ENCODE peak calls at places on chromosomes 2 and 18, in four cellular contexts. T is A549, F is K562, X is HepG2. B is an unnamed sample.

GRCh38 chr18:77065221-77065981 is 67.2 kb downstream of the MBP start:
- ATAC-seq in F (no peak), T (peak), X (no peak), B (peak)

GRCh38 chr2:43387092-43388062 is 161.0 kb upstream of the ZFP36L2 start:
- ATAC-seq in T (no peak), F (no peak), X (no peak), B (no peak)

GRCh38 chr18:51448949-51449348 is 251.5 kb upstream of the MEX3C start:
- ATAC-seq in X (no peak), F (no peak), T (no peak), B (no peak)

GRCh38 chr2:25159947-25160346 is 8.4 kb downstream of the POMC start:
- ATAC-seq in T (peak), F (peak), X (peak), B (no peak)

GRCh38 chr18:77032121-77032758 is 100.3 kb downstream of the MBP start:
- ATAC-seq in X (no peak), T (no peak), F (no peak), B (no peak)

GRCh38 chr2:47422016-47422415 is 19.1 kb downstream of the MSH2 start:
- ATAC-seq in F (no peak), T (no peak), X (no peak), B (no peak)

GRCh38 chr2:197097578-197098366 is 171.3 kb upstream of the PGAP1 start:
- ATAC-seq in X (no peak), F (no peak), T (no peak), B (peak)

GRCh38 chr18:22283397-22283796 is 114.0 kb downstream of the GATA6 start:
- ATAC-seq in F (no peak), X (no peak), T (no peak), B (no peak)

GRCh38 chr2:102796337-102796736 is 34.5 kb downstream of the TMEM182 start:
- ATAC-seq in T (no peak), X (peak), F (no peak), B (no peak)

GRCh38 chr2:52502476-52502860 is 1265.1 kb upstream of the CHAC2 start:
- ATAC-seq in X (no peak), T (no peak), F (no peak), B (no peak)

GRCh38 chr2:192126426-192126825 is 68.3 kb downstream of the TMEFF2 start:
- ATAC-seq in T (no peak), F (no peak), X (no peak), B (no peak)

GRCh38 chr2:27390822-27391679 is 10.5 kb upstream of the ZNF513 start:
- ATAC-seq in F (no peak), T (no peak), X (no peak), B (no peak)

GRCh38 chr2:112713926-112714325 is 6.9 kb upstream of the NT5DC4 start:
- ATAC-seq in F (no peak), X (peak), T (no peak), B (no peak)

GRCh38 chr2:232573821-232574435 is 23.4 kb downstream of the EIF4E2 start:
- ATAC-seq in T (no peak), X (peak), F (no peak), B (no peak)

GRCh38 chr18:10252952-10253680 is 201.3 kb upstream of the APCDD1 start:
- ATAC-seq in X (no peak), F (no peak), T (no peak), B (no peak)

GRCh38 chr2:118197011-118197695 is 108.9 kb downstream of the INSIG2 start:
- ATAC-seq in T (peak), F (peak), X (peak), B (no peak)

GRCh38 chr2:48205137-48205798 is 299.0 kb upstream of the FBXO11 start:
- ATAC-seq in T (peak), X (peak), F (peak), B (no peak)

GRCh38 chr2:80050246-80050645 is 254.3 kb downstream of the LRRTM1 start:
- ATAC-seq in X (no peak), F (no peak), T (no peak), B (no peak)

GRCh38 chr18:70384181-70384790 is 95.4 kb downstream of the SOCS6 start:
- ATAC-seq in F (peak), X (no peak), T (peak), B (no peak)

GRCh38 chr2:12456293-12457151 is 260.2 kb upstream of the TRIB2 start:
- ATAC-seq in T (no peak), F (peak), X (peak), B (peak)

GRCh38 chr2:44291281-44292248 is 16.3 kb downstream of the SLC3A1 start:
- ATAC-seq in X (peak), T (peak), F (peak), B (peak)

GRCh38 chr18:5519448-5520362 is 24.1 kb downstream of the EPB41L3 start:
- ATAC-seq in F (no peak), X (no peak), T (no peak), B (peak)

GRCh38 chr2:124501575-124502152 is 476.6 kb downstream of the CNTNAP5 start:
- ATAC-seq in F (no peak), T (no peak), X (no peak), B (no peak)

GRCh38 chr2:60466161-60466702 is 87.2 kb downstream of the BCL11A start:
- ATAC-seq in F (no peak), T (no peak), X (peak), B (no peak)

GRCh38 chr2:239283961-239284801 is 116.6 kb downstream of the HDAC4 start:
- ATAC-seq in X (peak), F (no peak), T (no peak), B (no peak)

GRCh38 chr2:30240162-30240696 is 8.9 kb downstream of the LBH start:
- ATAC-seq in T (peak), X (no peak), F (peak), B (peak)

GRCh38 chr2:234708091-234708683 is 211.3 kb upstream of the ARL4C start:
- ATAC-seq in T (no peak), X (no peak), F (no peak), B (peak)

GRCh38 chr18:13672657-13673056 is 53.7 kb downstream of the FAM210A start:
- ATAC-seq in T (no peak), F (no peak), X (no peak), B (no peak)

GRCh38 chr2:215609089-215610032 is 173.5 kb upstream of the FN1 start:
- ATAC-seq in T (peak), F (peak), X (peak), B (peak)

GRCh38 chr18:60389314-60389713 is 16.7 kb upstream of the MC4R start:
- ATAC-seq in X (no peak), F (no peak), T (no peak), B (no peak)
- TF ChIP-seq EP300 in X (no peak), F (no peak), T (no peak), B (no peak)

GRCh38 chr2:111025288-111025687 is 95.4 kb upstream of the BCL2L11 start:
- ATAC-seq in X (no peak), F (no peak), T (no peak), B (no peak)

GRCh38 chr2:111031546-111032484 is 88.9 kb upstream of the BCL2L11 start:
- ATAC-seq in T (no peak), F (no peak), X (no peak), B (no peak)

GRCh38 chr2:111029135-111029927 is 91.4 kb upstream of the BCL2L11 start:
- ATAC-seq in F (no peak), X (no peak), T (peak), B (no peak)

GRCh38 chr2:111030271-111030891 is 90.3 kb upstream of the BCL2L11 start:
- ATAC-seq in F (no peak), X (no peak), T (no peak), B (no peak)

GRCh38 chr2:111028720-111029119 is 92.0 kb upstream of the BCL2L11 start:
- ATAC-seq in X (no peak), F (peak), T (no peak), B (no peak)
- TF ChIP-seq CTCF in X (no peak), F (peak), T (no peak), B (no peak)

DNA sequence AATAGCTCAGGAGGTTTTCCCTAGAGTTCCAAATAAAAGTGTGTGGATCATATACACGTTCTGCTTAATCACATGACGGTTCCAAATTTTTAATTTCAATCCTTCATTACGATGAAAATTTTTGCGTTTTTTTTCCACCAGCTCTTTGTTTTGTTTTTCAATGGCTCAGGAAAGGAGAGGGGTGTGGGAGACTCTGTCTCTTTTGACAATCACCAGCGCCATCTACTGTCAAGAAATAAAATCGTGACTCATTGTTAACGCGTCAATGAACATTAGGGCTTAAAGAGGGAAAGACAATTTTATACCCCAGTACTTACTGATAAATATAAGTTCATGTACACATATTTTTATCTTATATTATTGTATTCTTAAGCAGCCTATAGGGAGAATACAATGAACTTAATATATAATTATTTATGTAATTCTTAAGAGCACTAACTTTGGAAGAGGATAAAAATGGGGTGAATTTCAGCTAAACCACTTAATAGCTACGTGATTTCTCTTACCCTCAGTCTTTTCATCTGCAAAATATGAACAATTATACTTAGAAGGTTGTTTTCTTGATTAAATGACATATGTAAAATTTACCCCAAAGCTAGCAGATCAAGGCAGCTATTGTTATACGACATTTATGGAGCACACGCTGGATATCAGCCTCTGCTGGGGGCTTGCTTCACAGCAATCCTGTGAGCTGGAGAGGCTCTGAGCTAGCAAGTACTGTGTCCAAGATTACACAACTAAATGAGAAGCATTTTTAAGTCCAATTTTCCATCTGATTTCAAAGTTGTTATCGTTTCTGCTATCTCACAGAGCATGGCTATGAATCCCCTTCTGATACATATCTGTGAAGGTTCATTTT is 47.4 kb upstream of the RMDN2 start:
- ATAC-seq in X (peak), F (peak), T (peak), B (peak)
- TF ChIP-seq EP300 in X (no peak), F (no peak), T (no peak), B (no peak)

DNA sequence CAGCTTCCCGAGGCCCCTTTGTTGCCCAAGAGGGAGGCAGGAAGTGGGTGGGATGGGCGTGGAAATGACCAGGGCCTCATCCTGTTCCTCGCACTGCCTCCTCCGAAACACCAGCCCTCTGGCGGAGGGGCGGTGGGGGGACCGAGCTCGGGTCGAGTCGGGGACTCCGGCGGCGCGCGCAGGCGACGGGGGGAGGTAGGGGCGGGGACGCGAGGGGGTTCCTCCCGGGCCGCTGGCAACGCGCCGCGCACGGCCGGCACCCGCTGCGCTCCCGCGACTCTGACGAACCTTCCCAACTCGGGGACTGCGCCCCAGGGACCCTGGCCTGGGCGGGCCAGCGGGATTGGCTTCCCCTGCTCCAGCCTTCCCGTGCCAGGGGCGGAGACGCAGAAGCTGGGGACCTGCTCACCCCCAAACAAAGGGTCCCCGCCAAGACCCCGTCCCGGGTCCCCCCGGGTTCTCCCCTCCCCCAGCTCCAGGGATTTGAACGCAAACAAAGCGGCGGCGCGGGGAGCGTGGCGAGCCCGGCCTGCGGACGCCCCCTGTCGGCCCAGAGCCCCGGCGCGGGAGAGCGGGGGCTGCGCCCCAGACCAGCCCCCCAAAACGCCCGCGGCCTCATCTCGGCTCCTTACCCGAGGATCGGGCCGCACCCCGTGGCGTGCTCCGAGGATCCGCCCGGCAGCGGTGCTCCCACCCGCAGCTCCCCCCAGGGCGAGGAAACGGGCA is 1.2 kb downstream of the SEMA4C start:
- ATAC-seq in X (peak), F (peak), T (peak), B (peak)
- TF ChIP-seq CTCF in X (peak), F (peak), T (peak), B (no peak)

DNA sequence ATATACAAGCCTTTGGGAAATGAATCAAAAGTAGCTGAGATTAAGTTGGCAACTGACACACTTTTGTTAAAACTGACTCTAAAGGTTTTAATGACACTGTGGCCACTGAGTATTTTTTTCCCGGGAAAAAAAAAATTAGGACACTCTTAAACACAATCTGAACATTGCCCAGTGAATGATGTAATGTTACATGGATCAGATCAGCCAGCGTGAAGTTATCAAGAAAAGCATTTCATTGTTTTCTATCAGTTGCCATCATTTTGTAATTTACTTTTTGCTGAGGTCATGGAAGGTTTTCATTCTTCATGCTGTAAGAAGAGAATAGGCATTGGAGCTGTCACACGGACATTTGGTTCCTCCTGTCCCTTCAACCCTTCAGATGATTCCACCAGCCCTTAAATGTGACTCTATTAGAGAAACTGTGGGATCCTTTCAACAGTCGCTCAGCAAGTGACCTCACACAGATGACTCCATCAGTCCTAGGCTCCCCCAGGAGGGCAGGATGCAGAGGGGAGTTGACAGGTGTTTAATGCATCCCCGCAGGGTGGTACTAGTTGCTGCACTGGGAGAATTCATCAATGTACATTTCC is 164.2 kb downstream of the MGAT5 start:
- ATAC-seq in T (no peak), X (no peak), F (no peak), B (no peak)
- TF ChIP-seq EP300 in T (no peak), X (no peak), F (no peak), B (no peak)

GRCh38 chr2:20189299-20189931 is 35.5 kb downstream of the SDC1 start:
- ATAC-seq in F (no peak), T (no peak), X (no peak), B (no peak)

GRCh38 chr2:20191714-20192569 is 33.0 kb downstream of the SDC1 start:
- ATAC-seq in X (peak), T (no peak), F (no peak), B (no peak)

GRCh38 chr2:20192781-20193180 is 32.1 kb downstream of the SDC1 start:
- ATAC-seq in X (peak), T (no peak), F (no peak), B (no peak)

GRCh38 chr2:20190170-20190569 is 34.8 kb downstream of the SDC1 start:
- ATAC-seq in F (no peak), T (no peak), X (no peak), B (no peak)

GRCh38 chr2:20190862-20191713 is 33.8 kb downstream of the SDC1 start:
- ATAC-seq in T (peak), X (peak), F (no peak), B (no peak)
- TF ChIP-seq CTCF in T (peak), X (peak), F (no peak), B (no peak)

GRCh38 chr2:136134126-136134525 is 16.2 kb upstream of the CXCR4 start:
- ATAC-seq in X (no peak), F (no peak), T (no peak), B (no peak)

GRCh38 chr2:136137982-136138381 is 20.0 kb upstream of the CXCR4 start:
- ATAC-seq in X (no peak), T (no peak), F (no peak), B (no peak)

GRCh38 chr2:136135462-136135861 is 17.5 kb upstream of the CXCR4 start:
- ATAC-seq in X (no peak), T (no peak), F (no peak), B (no peak)

GRCh38 chr2:136136921-136137320 is 19.0 kb upstream of the CXCR4 start:
- ATAC-seq in X (no peak), T (no peak), F (no peak), B (no peak)

GRCh38 chr2:136135924-136136906 is 18.3 kb upstream of the CXCR4 start:
- ATAC-seq in X (no peak), T (no peak), F (no peak), B (peak)
- TF ChIP-seq EP300 in X (no peak), T (no peak), F (no peak), B (no peak)

GRCh38 chr2:173978447-173978846 is 13.3 kb upstream of the SP3 start:
- ATAC-seq in F (no peak), X (peak), T (peak), B (no peak)
- TF ChIP-seq CTCF in F (no peak), X (no peak), T (no peak), B (no peak)

GRCh38 chr18:37393221-37393828 is 172.3 kb downstream of the CELF4 start:
- ATAC-seq in F (no peak), T (no peak), X (no peak), B (no peak)

GRCh38 chr18:37392648-37393047 is 172.9 kb downstream of the CELF4 start:
- ATAC-seq in T (no peak), X (no peak), F (no peak), B (no peak)

GRCh38 chr18:37395138-37395537 is 170.5 kb downstream of the CELF4 start:
- ATAC-seq in F (no peak), T (no peak), X (no peak), B (no peak)

GRCh38 chr18:37394610-37394965 is 171.0 kb downstream of the CELF4 start:
- ATAC-seq in T (peak), F (peak), X (peak), B (no peak)

GRCh38 chr18:37393945-37394609 is 171.5 kb downstream of the CELF4 start:
- ATAC-seq in T (peak), X (peak), F (peak), B (peak)
- TF ChIP-seq EP300 in T (no peak), X (no peak), F (no peak), B (no peak)

B was measured in gastroesophageal sphincter.